ENCODE peak calls at places on chromosomes 3 and 15, in seven cellular contexts. One of them, this sample, is unnamed. For H3K27me3 and H3K4me1, the result is how much of the 10 kb centered on the place peaks cover.

GRCh38 chr3:10601131-10601856 is 95.9 kb upstream of the ATP2B2 start:
- DNase-seq in HCT116: no peak
- DNase-seq in heart left ventricle: no peak
- DNase-seq in sigmoid colon: no peak
- DNase-seq in naive thymus-derived CD4-positive, alpha-beta T cell: no peak
- DNase-seq in Peyer's patch: no peak
- DNase-seq in aorta: no peak
- DNase-seq in this sample: no peak

GRCh38 chr15:70257573-70258220 is 160.0 kb upstream of the TLE3 start:
- DNase-seq in sigmoid colon: no peak
- DNase-seq in Peyer's patch: peak
- DNase-seq in heart left ventricle: no peak
- DNase-seq in HCT116: no peak
- DNase-seq in aorta: peak
- DNase-seq in naive thymus-derived CD4-positive, alpha-beta T cell: no peak
- DNase-seq in this sample: no peak

GRCh38 chr3:188635258-188636038 is 481.5 kb downstream of the LPP start:
- DNase-seq in aorta: no peak
- DNase-seq in heart left ventricle: no peak
- DNase-seq in Peyer's patch: no peak
- DNase-seq in sigmoid colon: no peak
- DNase-seq in HCT116: no peak
- DNase-seq in naive thymus-derived CD4-positive, alpha-beta T cell: no peak
- DNase-seq in this sample: no peak

GRCh38 chr3:147417896-147418295 is 8.7 kb downstream of the ZIC1 start:
- DNase-seq in HCT116: no peak
- DNase-seq in sigmoid colon: no peak
- DNase-seq in aorta: no peak
- DNase-seq in heart left ventricle: no peak
- DNase-seq in Peyer's patch: no peak
- DNase-seq in naive thymus-derived CD4-positive, alpha-beta T cell: no peak
- DNase-seq in this sample: no peak

GRCh38 chr15:78880242-78880533 is 7.5 kb downstream of the MORF4L1 start:
- DNase-seq in naive thymus-derived CD4-positive, alpha-beta T cell: no peak
- DNase-seq in HCT116: no peak
- DNase-seq in sigmoid colon: no peak
- DNase-seq in aorta: no peak
- DNase-seq in heart left ventricle: no peak
- DNase-seq in Peyer's patch: no peak
- DNase-seq in this sample: no peak

GRCh38 chr3:116743062-116743461 is 33.5 kb downstream of the TUSC7 start:
- DNase-seq in sigmoid colon: no peak
- DNase-seq in Peyer's patch: no peak
- DNase-seq in naive thymus-derived CD4-positive, alpha-beta T cell: no peak
- DNase-seq in heart left ventricle: no peak
- DNase-seq in aorta: no peak
- DNase-seq in HCT116: no peak
- DNase-seq in this sample: no peak

GRCh38 chr15:63212050-63212973 is 22.9 kb downstream of the RAB8B start:
- DNase-seq in sigmoid colon: no peak
- DNase-seq in HCT116: no peak
- DNase-seq in heart left ventricle: no peak
- DNase-seq in naive thymus-derived CD4-positive, alpha-beta T cell: no peak
- DNase-seq in Peyer's patch: no peak
- DNase-seq in aorta: no peak
- DNase-seq in this sample: no peak

GRCh38 chr3:13512451-13512850 is 32.3 kb downstream of the HDAC11 start:
- DNase-seq in HCT116: no peak
- DNase-seq in heart left ventricle: no peak
- DNase-seq in Peyer's patch: no peak
- DNase-seq in naive thymus-derived CD4-positive, alpha-beta T cell: no peak
- DNase-seq in aorta: peak
- DNase-seq in sigmoid colon: no peak
- DNase-seq in this sample: no peak

GRCh38 chr3:79414821-79415220 is 353.0 kb downstream of the ROBO1 start:
- DNase-seq in aorta: no peak
- DNase-seq in naive thymus-derived CD4-positive, alpha-beta T cell: no peak
- DNase-seq in heart left ventricle: no peak
- DNase-seq in HCT116: no peak
- DNase-seq in Peyer's patch: no peak
- DNase-seq in sigmoid colon: peak
- DNase-seq in this sample: no peak

GRCh38 chr3:140203510-140203909 is 268.5 kb downstream of the CLSTN2 start:
- DNase-seq in heart left ventricle: no peak
- DNase-seq in naive thymus-derived CD4-positive, alpha-beta T cell: no peak
- DNase-seq in HCT116: no peak
- DNase-seq in aorta: no peak
- DNase-seq in Peyer's patch: no peak
- DNase-seq in sigmoid colon: no peak
- DNase-seq in this sample: no peak

GRCh38 chr15:90219421-90220141 is 14.2 kb downstream of the CIB1 start:
- DNase-seq in naive thymus-derived CD4-positive, alpha-beta T cell: peak
- DNase-seq in aorta: no peak
- DNase-seq in HCT116: no peak
- DNase-seq in heart left ventricle: no peak
- DNase-seq in Peyer's patch: peak
- DNase-seq in sigmoid colon: no peak
- DNase-seq in this sample: no peak

GRCh38 chr3:52289338-52289746 is 1.7 kb downstream of the GLYCTK start:
- DNase-seq in HCT116: no peak
- DNase-seq in naive thymus-derived CD4-positive, alpha-beta T cell: no peak
- DNase-seq in aorta: no peak
- DNase-seq in sigmoid colon: peak
- DNase-seq in heart left ventricle: no peak
- DNase-seq in Peyer's patch: peak
- DNase-seq in this sample: no peak

GRCh38 chr3:129864519-129864918 is 29.0 kb downstream of the TMCC1 start:
- DNase-seq in sigmoid colon: no peak
- DNase-seq in Peyer's patch: no peak
- DNase-seq in heart left ventricle: no peak
- DNase-seq in aorta: no peak
- DNase-seq in HCT116: no peak
- DNase-seq in naive thymus-derived CD4-positive, alpha-beta T cell: no peak
- DNase-seq in this sample: no peak

GRCh38 chr3:133930341-133930933 is 34.8 kb upstream of the RAB6B start:
- DNase-seq in naive thymus-derived CD4-positive, alpha-beta T cell: no peak
- DNase-seq in sigmoid colon: no peak
- DNase-seq in HCT116: peak
- DNase-seq in heart left ventricle: no peak
- DNase-seq in Peyer's patch: no peak
- DNase-seq in aorta: no peak
- DNase-seq in this sample: peak

GRCh38 chr15:50854594-50855490 is 53.6 kb upstream of the AP4E1 start:
- DNase-seq in HCT116: no peak
- DNase-seq in Peyer's patch: no peak
- DNase-seq in heart left ventricle: no peak
- DNase-seq in sigmoid colon: no peak
- DNase-seq in aorta: no peak
- DNase-seq in naive thymus-derived CD4-positive, alpha-beta T cell: no peak
- DNase-seq in this sample: no peak

GRCh38 chr15:42879390-42879912 is 41.1 kb downstream of the TTBK2 start:
- DNase-seq in Peyer's patch: no peak
- DNase-seq in heart left ventricle: no peak
- DNase-seq in naive thymus-derived CD4-positive, alpha-beta T cell: no peak
- DNase-seq in HCT116: no peak
- DNase-seq in aorta: no peak
- DNase-seq in sigmoid colon: no peak
- DNase-seq in this sample: no peak

GRCh38 chr15:72131922-72132321 is 13.7 kb downstream of the SENP8 start:
- DNase-seq in naive thymus-derived CD4-positive, alpha-beta T cell: no peak
- DNase-seq in heart left ventricle: no peak
- DNase-seq in Peyer's patch: no peak
- DNase-seq in aorta: no peak
- DNase-seq in HCT116: no peak
- DNase-seq in sigmoid colon: no peak
- DNase-seq in this sample: no peak

GRCh38 chr3:132222868-132223538 is 94.2 kb upstream of the ACP3 start:
- DNase-seq in sigmoid colon: no peak
- DNase-seq in aorta: no peak
- DNase-seq in Peyer's patch: no peak
- DNase-seq in heart left ventricle: no peak
- DNase-seq in HCT116: no peak
- DNase-seq in naive thymus-derived CD4-positive, alpha-beta T cell: no peak
- DNase-seq in this sample: no peak

GRCh38 chr3:160956785-160957184 is 148.4 kb downstream of the B3GALNT1 start:
- DNase-seq in naive thymus-derived CD4-positive, alpha-beta T cell: no peak
- DNase-seq in aorta: no peak
- DNase-seq in Peyer's patch: no peak
- DNase-seq in heart left ventricle: no peak
- DNase-seq in HCT116: no peak
- DNase-seq in sigmoid colon: no peak
- DNase-seq in this sample: no peak

GRCh38 chr15:41987925-41988275 is 15.5 kb upstream of the EHD4 start:
- DNase-seq in aorta: no peak
- DNase-seq in Peyer's patch: no peak
- DNase-seq in heart left ventricle: no peak
- DNase-seq in naive thymus-derived CD4-positive, alpha-beta T cell: no peak
- DNase-seq in sigmoid colon: no peak
- DNase-seq in HCT116: no peak
- DNase-seq in this sample: no peak

GRCh38 chr3:51393564-51393963 is 2.5 kb downstream of the RBM15B start:
- DNase-seq in aorta: no peak
- DNase-seq in HCT116: no peak
- DNase-seq in heart left ventricle: no peak
- DNase-seq in sigmoid colon: no peak
- DNase-seq in naive thymus-derived CD4-positive, alpha-beta T cell: no peak
- DNase-seq in Peyer's patch: no peak
- DNase-seq in this sample: no peak

GRCh38 chr3:190378240-190378891 is 9.6 kb upstream of the CLDN16 start:
- DNase-seq in Peyer's patch: no peak
- DNase-seq in aorta: no peak
- DNase-seq in heart left ventricle: no peak
- DNase-seq in sigmoid colon: no peak
- DNase-seq in naive thymus-derived CD4-positive, alpha-beta T cell: no peak
- DNase-seq in HCT116: no peak
- DNase-seq in this sample: no peak

GRCh38 chr3:34882764-34883163 is 756.6 kb upstream of the ARPP21 start:
- DNase-seq in aorta: no peak
- DNase-seq in HCT116: no peak
- DNase-seq in sigmoid colon: no peak
- DNase-seq in heart left ventricle: no peak
- DNase-seq in naive thymus-derived CD4-positive, alpha-beta T cell: no peak
- DNase-seq in Peyer's patch: no peak
- DNase-seq in this sample: no peak

GRCh38 chr15:95148183-95148582 is 916.8 kb downstream of the MCTP2 start:
- DNase-seq in sigmoid colon: no peak
- DNase-seq in naive thymus-derived CD4-positive, alpha-beta T cell: no peak
- DNase-seq in heart left ventricle: no peak
- DNase-seq in aorta: no peak
- DNase-seq in Peyer's patch: no peak
- DNase-seq in HCT116: no peak
- DNase-seq in this sample: no peak

GRCh38 chr3:117011687-117012250 is 302.2 kb downstream of the TUSC7 start:
- DNase-seq in sigmoid colon: no peak
- DNase-seq in heart left ventricle: no peak
- DNase-seq in HCT116: no peak
- DNase-seq in aorta: no peak
- DNase-seq in naive thymus-derived CD4-positive, alpha-beta T cell: no peak
- DNase-seq in Peyer's patch: no peak
- DNase-seq in this sample: no peak

GRCh38 chr3:74883690-74884089 is 269.2 kb upstream of the CNTN3 start:
- DNase-seq in heart left ventricle: no peak
- DNase-seq in sigmoid colon: no peak
- DNase-seq in naive thymus-derived CD4-positive, alpha-beta T cell: no peak
- DNase-seq in HCT116: no peak
- DNase-seq in aorta: no peak
- DNase-seq in Peyer's patch: no peak
- DNase-seq in this sample: peak

GRCh38 chr3:42667096-42667522 is 13.6 kb downstream of the ZBTB47 start:
- DNase-seq in aorta: no peak
- DNase-seq in HCT116: no peak
- DNase-seq in Peyer's patch: peak
- DNase-seq in heart left ventricle: peak
- DNase-seq in naive thymus-derived CD4-positive, alpha-beta T cell: no peak
- DNase-seq in sigmoid colon: peak
- DNase-seq in this sample: no peak

GRCh38 chr3:153640689-153641308 is 478.8 kb downstream of the RAP2B start:
- DNase-seq in heart left ventricle: no peak
- DNase-seq in naive thymus-derived CD4-positive, alpha-beta T cell: no peak
- DNase-seq in aorta: no peak
- DNase-seq in HCT116: no peak
- DNase-seq in Peyer's patch: peak
- DNase-seq in sigmoid colon: no peak
- DNase-seq in this sample: no peak
- H3K27me3 ChIP-seq in heart left ventricle: under half
- H3K27me3 ChIP-seq in naive thymus-derived CD4-positive, alpha-beta T cell: under half
- H3K27me3 ChIP-seq in aorta: under half
- H3K27me3 ChIP-seq in HCT116: under half
- H3K27me3 ChIP-seq in Peyer's patch: under half
- H3K27me3 ChIP-seq in sigmoid colon: under half
- H3K27me3 ChIP-seq in this sample: under half

DNA sequence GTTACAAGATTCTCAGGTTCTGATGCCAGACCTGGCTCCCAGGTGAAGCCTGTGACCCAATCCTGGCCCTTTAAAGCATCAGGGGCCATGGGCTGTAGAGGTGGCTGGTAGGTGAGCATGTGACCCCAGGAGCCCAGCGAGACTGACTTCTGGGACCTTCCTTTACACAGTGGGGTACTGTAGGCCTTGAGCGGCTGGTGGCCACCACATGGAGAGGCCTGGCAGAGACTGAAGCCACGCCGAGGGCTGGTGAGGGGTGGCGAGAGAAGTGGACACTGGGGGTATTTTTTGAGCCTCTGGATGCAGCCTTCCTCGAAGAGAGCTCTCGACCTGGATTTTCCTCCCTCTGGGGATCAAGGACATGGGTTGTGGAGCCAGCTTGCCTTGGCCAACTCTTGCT is 71.2 kb upstream of the ITGA11 start:
- DNase-seq in Peyer's patch: no peak
- DNase-seq in naive thymus-derived CD4-positive, alpha-beta T cell: no peak
- DNase-seq in heart left ventricle: no peak
- DNase-seq in HCT116: no peak
- DNase-seq in aorta: no peak
- DNase-seq in sigmoid colon: no peak
- DNase-seq in this sample: no peak
- H3K4me1 ChIP-seq in Peyer's patch: under half
- H3K4me1 ChIP-seq in naive thymus-derived CD4-positive, alpha-beta T cell: under half
- H3K4me1 ChIP-seq in heart left ventricle: under half
- H3K4me1 ChIP-seq in HCT116: under half
- H3K4me1 ChIP-seq in aorta: under half
- H3K4me1 ChIP-seq in sigmoid colon: under half
- H3K4me1 ChIP-seq in this sample: under half

GRCh38 chr15:52794665-52795463 is 4.7 kb upstream of the ONECUT1 start:
- DNase-seq in Peyer's patch: no peak
- DNase-seq in HCT116: no peak
- DNase-seq in sigmoid colon: no peak
- DNase-seq in heart left ventricle: no peak
- DNase-seq in aorta: no peak
- DNase-seq in naive thymus-derived CD4-positive, alpha-beta T cell: no peak
- DNase-seq in this sample: no peak
- H3K27me3 ChIP-seq in Peyer's patch: half or more
- H3K27me3 ChIP-seq in HCT116: under half
- H3K27me3 ChIP-seq in sigmoid colon: half or more
- H3K27me3 ChIP-seq in heart left ventricle: half or more
- H3K27me3 ChIP-seq in aorta: under half
- H3K27me3 ChIP-seq in naive thymus-derived CD4-positive, alpha-beta T cell: under half
- H3K27me3 ChIP-seq in this sample: half or more

DNA sequence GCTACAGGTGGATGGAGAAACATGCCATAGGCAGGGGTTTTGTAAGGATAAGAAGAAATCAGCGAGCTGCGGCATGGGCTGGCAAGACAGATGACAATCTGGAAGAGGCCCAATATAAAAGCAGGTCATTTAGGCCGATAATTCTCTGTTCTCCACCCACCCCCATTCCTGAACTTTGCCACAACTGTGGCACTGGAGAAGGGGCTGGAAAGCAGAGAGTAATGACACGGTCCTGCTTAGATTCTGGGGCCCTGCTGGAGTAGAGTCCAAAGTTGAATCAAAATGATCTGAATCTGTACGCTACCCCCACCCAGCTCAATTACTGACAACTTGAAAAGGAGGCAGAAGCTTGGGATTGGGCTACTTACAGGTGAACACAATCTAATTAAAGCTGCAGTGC is 18.4 kb upstream of the BUB1B start:
- DNase-seq in naive thymus-derived CD4-positive, alpha-beta T cell: no peak
- DNase-seq in sigmoid colon: no peak
- DNase-seq in heart left ventricle: no peak
- DNase-seq in aorta: no peak
- DNase-seq in Peyer's patch: no peak
- DNase-seq in HCT116: no peak
- DNase-seq in this sample: no peak
- H3K4me1 ChIP-seq in naive thymus-derived CD4-positive, alpha-beta T cell: under half
- H3K4me1 ChIP-seq in sigmoid colon: under half
- H3K4me1 ChIP-seq in heart left ventricle: under half
- H3K4me1 ChIP-seq in aorta: under half
- H3K4me1 ChIP-seq in Peyer's patch: under half
- H3K4me1 ChIP-seq in HCT116: under half
- H3K4me1 ChIP-seq in this sample: under half

This sample was measured in iPS DF 6.9.